ENCODE peak calls at places on chromosome 15, in six cellular contexts. One of them, this sample, is unnamed.

GRCh38 chr15:42788725-42789124 is 51.8 kb upstream of the CDAN1 start:
- DNase-seq in ACHN: no peak
- DNase-seq in stimulated activated CD8-positive, alpha-beta memory T cell treated with anti-CD3 and anti-CD28 coated beads, Interleukin-2, amount 100 ng/mL, for 48 hours: no peak
- DNase-seq in AML-193: peak
- DNase-seq in activated CD8-positive, alpha-beta memory T cell treated with anti-CD3 and anti-CD28 coated beads, Interleukin-2, amount 50 U/mL, for 48 hours: no peak
- DNase-seq in mucosa of gallbladder: no peak
- DNase-seq in this sample: no peak

GRCh38 chr15:59699810-59700431 is 10.8 kb upstream of the BNIP2 start:
- DNase-seq in ACHN: no peak
- DNase-seq in stimulated activated CD8-positive, alpha-beta memory T cell treated with anti-CD3 and anti-CD28 coated beads, Interleukin-2, amount 100 ng/mL, for 48 hours: no peak
- DNase-seq in AML-193: no peak
- DNase-seq in activated CD8-positive, alpha-beta memory T cell treated with anti-CD3 and anti-CD28 coated beads, Interleukin-2, amount 50 U/mL, for 48 hours: no peak
- DNase-seq in mucosa of gallbladder: no peak
- DNase-seq in this sample: no peak

GRCh38 chr15:77784361-77785292 is 151.9 kb upstream of the LINGO1 start:
- DNase-seq in ACHN: peak
- DNase-seq in stimulated activated CD8-positive, alpha-beta memory T cell treated with anti-CD3 and anti-CD28 coated beads, Interleukin-2, amount 100 ng/mL, for 48 hours: no peak
- DNase-seq in AML-193: no peak
- DNase-seq in activated CD8-positive, alpha-beta memory T cell treated with anti-CD3 and anti-CD28 coated beads, Interleukin-2, amount 50 U/mL, for 48 hours: peak
- DNase-seq in mucosa of gallbladder: no peak
- DNase-seq in this sample: peak

GRCh38 chr15:70954176-70954575 is 61.5 kb downstream of the LRRC49 start:
- DNase-seq in ACHN: no peak
- DNase-seq in stimulated activated CD8-positive, alpha-beta memory T cell treated with anti-CD3 and anti-CD28 coated beads, Interleukin-2, amount 100 ng/mL, for 48 hours: no peak
- DNase-seq in AML-193: no peak
- DNase-seq in activated CD8-positive, alpha-beta memory T cell treated with anti-CD3 and anti-CD28 coated beads, Interleukin-2, amount 50 U/mL, for 48 hours: no peak
- DNase-seq in mucosa of gallbladder: no peak
- DNase-seq in this sample: no peak

GRCh38 chr15:91919014-91919534 is 65.6 kb downstream of the SLCO3A1 start:
- DNase-seq in ACHN: no peak
- DNase-seq in stimulated activated CD8-positive, alpha-beta memory T cell treated with anti-CD3 and anti-CD28 coated beads, Interleukin-2, amount 100 ng/mL, for 48 hours: no peak
- DNase-seq in AML-193: no peak
- DNase-seq in activated CD8-positive, alpha-beta memory T cell treated with anti-CD3 and anti-CD28 coated beads, Interleukin-2, amount 50 U/mL, for 48 hours: no peak
- DNase-seq in mucosa of gallbladder: no peak
- DNase-seq in this sample: no peak

GRCh38 chr15:100919481-100920405 is 586 bp downstream of the LRRK1 start:
- DNase-seq in ACHN: peak
- DNase-seq in stimulated activated CD8-positive, alpha-beta memory T cell treated with anti-CD3 and anti-CD28 coated beads, Interleukin-2, amount 100 ng/mL, for 48 hours: peak
- DNase-seq in AML-193: no peak
- DNase-seq in activated CD8-positive, alpha-beta memory T cell treated with anti-CD3 and anti-CD28 coated beads, Interleukin-2, amount 50 U/mL, for 48 hours: peak
- DNase-seq in mucosa of gallbladder: no peak
- DNase-seq in this sample: no peak

GRCh38 chr15:80249973-80250372 is 2.0 kb downstream of the CTXND1 start:
- DNase-seq in ACHN: no peak
- DNase-seq in stimulated activated CD8-positive, alpha-beta memory T cell treated with anti-CD3 and anti-CD28 coated beads, Interleukin-2, amount 100 ng/mL, for 48 hours: no peak
- DNase-seq in AML-193: no peak
- DNase-seq in activated CD8-positive, alpha-beta memory T cell treated with anti-CD3 and anti-CD28 coated beads, Interleukin-2, amount 50 U/mL, for 48 hours: no peak
- DNase-seq in mucosa of gallbladder: no peak
- DNase-seq in this sample: peak

GRCh38 chr15:64224508-64224907 is 61.7 kb upstream of the PPIB start:
- DNase-seq in ACHN: no peak
- DNase-seq in stimulated activated CD8-positive, alpha-beta memory T cell treated with anti-CD3 and anti-CD28 coated beads, Interleukin-2, amount 100 ng/mL, for 48 hours: no peak
- DNase-seq in AML-193: no peak
- DNase-seq in activated CD8-positive, alpha-beta memory T cell treated with anti-CD3 and anti-CD28 coated beads, Interleukin-2, amount 50 U/mL, for 48 hours: no peak
- DNase-seq in mucosa of gallbladder: no peak
- DNase-seq in this sample: no peak

GRCh38 chr15:58423858-58424608 is 7.8 kb upstream of the LIPC start:
- DNase-seq in ACHN: no peak
- DNase-seq in stimulated activated CD8-positive, alpha-beta memory T cell treated with anti-CD3 and anti-CD28 coated beads, Interleukin-2, amount 100 ng/mL, for 48 hours: no peak
- DNase-seq in AML-193: no peak
- DNase-seq in activated CD8-positive, alpha-beta memory T cell treated with anti-CD3 and anti-CD28 coated beads, Interleukin-2, amount 50 U/mL, for 48 hours: no peak
- DNase-seq in mucosa of gallbladder: no peak
- DNase-seq in this sample: no peak

GRCh38 chr15:80404057-80404718 is at the start of gene ARNT2:
- DNase-seq in ACHN: peak
- DNase-seq in stimulated activated CD8-positive, alpha-beta memory T cell treated with anti-CD3 and anti-CD28 coated beads, Interleukin-2, amount 100 ng/mL, for 48 hours: no peak
- DNase-seq in AML-193: no peak
- DNase-seq in activated CD8-positive, alpha-beta memory T cell treated with anti-CD3 and anti-CD28 coated beads, Interleukin-2, amount 50 U/mL, for 48 hours: no peak
- DNase-seq in mucosa of gallbladder: no peak
- DNase-seq in this sample: peak

GRCh38 chr15:38474155-38474757 is 20.3 kb downstream of the FAM98B start:
- DNase-seq in ACHN: peak
- DNase-seq in stimulated activated CD8-positive, alpha-beta memory T cell treated with anti-CD3 and anti-CD28 coated beads, Interleukin-2, amount 100 ng/mL, for 48 hours: no peak
- DNase-seq in AML-193: peak
- DNase-seq in activated CD8-positive, alpha-beta memory T cell treated with anti-CD3 and anti-CD28 coated beads, Interleukin-2, amount 50 U/mL, for 48 hours: no peak
- DNase-seq in mucosa of gallbladder: peak
- DNase-seq in this sample: peak

GRCh38 chr15:80953953-80954778 is 35.5 kb downstream of the MESD start:
- DNase-seq in ACHN: no peak
- DNase-seq in stimulated activated CD8-positive, alpha-beta memory T cell treated with anti-CD3 and anti-CD28 coated beads, Interleukin-2, amount 100 ng/mL, for 48 hours: no peak
- DNase-seq in AML-193: no peak
- DNase-seq in activated CD8-positive, alpha-beta memory T cell treated with anti-CD3 and anti-CD28 coated beads, Interleukin-2, amount 50 U/mL, for 48 hours: no peak
- DNase-seq in mucosa of gallbladder: no peak
- DNase-seq in this sample: no peak

GRCh38 chr15:81309647-81310460 is 14.1 kb downstream of the STARD5 start:
- DNase-seq in ACHN: no peak
- DNase-seq in stimulated activated CD8-positive, alpha-beta memory T cell treated with anti-CD3 and anti-CD28 coated beads, Interleukin-2, amount 100 ng/mL, for 48 hours: no peak
- DNase-seq in AML-193: no peak
- DNase-seq in activated CD8-positive, alpha-beta memory T cell treated with anti-CD3 and anti-CD28 coated beads, Interleukin-2, amount 50 U/mL, for 48 hours: no peak
- DNase-seq in mucosa of gallbladder: no peak
- DNase-seq in this sample: no peak

GRCh38 chr15:53716909-53717878 is 42.3 kb downstream of the WDR72 start:
- DNase-seq in ACHN: peak
- DNase-seq in stimulated activated CD8-positive, alpha-beta memory T cell treated with anti-CD3 and anti-CD28 coated beads, Interleukin-2, amount 100 ng/mL, for 48 hours: no peak
- DNase-seq in AML-193: no peak
- DNase-seq in activated CD8-positive, alpha-beta memory T cell treated with anti-CD3 and anti-CD28 coated beads, Interleukin-2, amount 50 U/mL, for 48 hours: no peak
- DNase-seq in mucosa of gallbladder: no peak
- DNase-seq in this sample: no peak

GRCh38 chr15:60328852-60329443 is 68.8 kb downstream of the ANXA2 start:
- DNase-seq in ACHN: peak
- DNase-seq in stimulated activated CD8-positive, alpha-beta memory T cell treated with anti-CD3 and anti-CD28 coated beads, Interleukin-2, amount 100 ng/mL, for 48 hours: no peak
- DNase-seq in AML-193: peak
- DNase-seq in activated CD8-positive, alpha-beta memory T cell treated with anti-CD3 and anti-CD28 coated beads, Interleukin-2, amount 50 U/mL, for 48 hours: no peak
- DNase-seq in mucosa of gallbladder: peak
- DNase-seq in this sample: no peak

GRCh38 chr15:53808058-53808703 is 48.7 kb upstream of the WDR72 start:
- DNase-seq in ACHN: peak
- DNase-seq in stimulated activated CD8-positive, alpha-beta memory T cell treated with anti-CD3 and anti-CD28 coated beads, Interleukin-2, amount 100 ng/mL, for 48 hours: no peak
- DNase-seq in AML-193: peak
- DNase-seq in activated CD8-positive, alpha-beta memory T cell treated with anti-CD3 and anti-CD28 coated beads, Interleukin-2, amount 50 U/mL, for 48 hours: no peak
- DNase-seq in mucosa of gallbladder: no peak
- DNase-seq in this sample: no peak

GRCh38 chr15:28123408-28124023 is 24.4 kb upstream of the OCA2 start:
- DNase-seq in ACHN: peak
- DNase-seq in stimulated activated CD8-positive, alpha-beta memory T cell treated with anti-CD3 and anti-CD28 coated beads, Interleukin-2, amount 100 ng/mL, for 48 hours: no peak
- DNase-seq in AML-193: peak
- DNase-seq in activated CD8-positive, alpha-beta memory T cell treated with anti-CD3 and anti-CD28 coated beads, Interleukin-2, amount 50 U/mL, for 48 hours: peak
- DNase-seq in mucosa of gallbladder: peak
- DNase-seq in this sample: peak

This sample was measured in HuH-7.5.